ENCODE peak calls at places on chromosomes 6 and 20, in ten cellular contexts. One of them, this sample, is unnamed.

GRCh38 chr6:109322825-109323580 is 59.3 kb downstream of the CD164 start:
- DNase-seq in stimulated activated CD8-positive, alpha-beta memory T cell treated with anti-CD3 and anti-CD28 coated beads, Interleukin-2, amount 100 ng/mL, for 48 hours: no peak
- DNase-seq in left colon: no peak
- DNase-seq in AML-193: peak
- DNase-seq in lung: peak
- DNase-seq in NCI-H2227 treated with DMSO at 0.1 percent for 48 hours: no peak
- DNase-seq in omental fat pad: no peak
- DNase-seq in iris pigment epithelial cell: no peak
- DNase-seq in CD8-positive, alpha-beta T cell: no peak
- DNase-seq in fibroblast of pulmonary artery: peak
- DNase-seq in this sample: peak

GRCh38 chr20:52895662-52896061 is 76.5 kb upstream of the TSHZ2 start:
- DNase-seq in fibroblast of pulmonary artery: no peak
- DNase-seq in left colon: no peak
- DNase-seq in AML-193: no peak
- DNase-seq in NCI-H2227 treated with DMSO at 0.1 percent for 48 hours: no peak
- DNase-seq in iris pigment epithelial cell: no peak
- DNase-seq in CD8-positive, alpha-beta T cell: no peak
- DNase-seq in omental fat pad: no peak
- DNase-seq in stimulated activated CD8-positive, alpha-beta memory T cell treated with anti-CD3 and anti-CD28 coated beads, Interleukin-2, amount 100 ng/mL, for 48 hours: no peak
- DNase-seq in lung: no peak
- DNase-seq in this sample: no peak

GRCh38 chr20:380763-381580 is 412 bp downstream of the TRIB3 start:
- DNase-seq in lung: peak
- DNase-seq in CD8-positive, alpha-beta T cell: peak
- DNase-seq in left colon: peak
- DNase-seq in fibroblast of pulmonary artery: peak
- DNase-seq in stimulated activated CD8-positive, alpha-beta memory T cell treated with anti-CD3 and anti-CD28 coated beads, Interleukin-2, amount 100 ng/mL, for 48 hours: peak
- DNase-seq in AML-193: peak
- DNase-seq in omental fat pad: no peak
- DNase-seq in NCI-H2227 treated with DMSO at 0.1 percent for 48 hours: peak
- DNase-seq in iris pigment epithelial cell: peak
- DNase-seq in this sample: peak

GRCh38 chr20:15857131-15857784 is 716.0 kb downstream of the KIF16B start:
- DNase-seq in AML-193: no peak
- DNase-seq in NCI-H2227 treated with DMSO at 0.1 percent for 48 hours: no peak
- DNase-seq in lung: no peak
- DNase-seq in omental fat pad: no peak
- DNase-seq in left colon: no peak
- DNase-seq in fibroblast of pulmonary artery: no peak
- DNase-seq in CD8-positive, alpha-beta T cell: no peak
- DNase-seq in iris pigment epithelial cell: no peak
- DNase-seq in stimulated activated CD8-positive, alpha-beta memory T cell treated with anti-CD3 and anti-CD28 coated beads, Interleukin-2, amount 100 ng/mL, for 48 hours: no peak
- DNase-seq in this sample: peak

GRCh38 chr6:112413805-112414204 is 66.7 kb downstream of the RFPL4B start:
- DNase-seq in omental fat pad: no peak
- DNase-seq in NCI-H2227 treated with DMSO at 0.1 percent for 48 hours: no peak
- DNase-seq in iris pigment epithelial cell: peak
- DNase-seq in left colon: no peak
- DNase-seq in AML-193: no peak
- DNase-seq in fibroblast of pulmonary artery: no peak
- DNase-seq in CD8-positive, alpha-beta T cell: no peak
- DNase-seq in lung: no peak
- DNase-seq in stimulated activated CD8-positive, alpha-beta memory T cell treated with anti-CD3 and anti-CD28 coated beads, Interleukin-2, amount 100 ng/mL, for 48 hours: no peak
- DNase-seq in this sample: no peak

GRCh38 chr6:25637946-25638345 is 14.1 kb upstream of the SCGN start:
- DNase-seq in left colon: no peak
- DNase-seq in NCI-H2227 treated with DMSO at 0.1 percent for 48 hours: peak
- DNase-seq in iris pigment epithelial cell: no peak
- DNase-seq in stimulated activated CD8-positive, alpha-beta memory T cell treated with anti-CD3 and anti-CD28 coated beads, Interleukin-2, amount 100 ng/mL, for 48 hours: no peak
- DNase-seq in omental fat pad: no peak
- DNase-seq in CD8-positive, alpha-beta T cell: no peak
- DNase-seq in fibroblast of pulmonary artery: no peak
- DNase-seq in lung: no peak
- DNase-seq in AML-193: no peak
- DNase-seq in this sample: no peak

GRCh38 chr6:30556964-30557682 is at the start of gene PRR3:
- DNase-seq in fibroblast of pulmonary artery: peak
- DNase-seq in lung: peak
- DNase-seq in NCI-H2227 treated with DMSO at 0.1 percent for 48 hours: peak
- DNase-seq in iris pigment epithelial cell: peak
- DNase-seq in left colon: peak
- DNase-seq in stimulated activated CD8-positive, alpha-beta memory T cell treated with anti-CD3 and anti-CD28 coated beads, Interleukin-2, amount 100 ng/mL, for 48 hours: peak
- DNase-seq in AML-193: peak
- DNase-seq in CD8-positive, alpha-beta T cell: peak
- DNase-seq in omental fat pad: peak
- DNase-seq in this sample: peak

GRCh38 chr6:157159339-157159738 is 164.0 kb downstream of the TMEM242 start:
- DNase-seq in NCI-H2227 treated with DMSO at 0.1 percent for 48 hours: no peak
- DNase-seq in CD8-positive, alpha-beta T cell: no peak
- DNase-seq in AML-193: no peak
- DNase-seq in iris pigment epithelial cell: no peak
- DNase-seq in omental fat pad: no peak
- DNase-seq in left colon: no peak
- DNase-seq in fibroblast of pulmonary artery: no peak
- DNase-seq in stimulated activated CD8-positive, alpha-beta memory T cell treated with anti-CD3 and anti-CD28 coated beads, Interleukin-2, amount 100 ng/mL, for 48 hours: no peak
- DNase-seq in lung: no peak
- DNase-seq in this sample: no peak

GRCh38 chr6:37324131-37325033 is 29.4 kb upstream of the RNF8 start:
- DNase-seq in iris pigment epithelial cell: peak
- DNase-seq in omental fat pad: no peak
- DNase-seq in fibroblast of pulmonary artery: peak
- DNase-seq in AML-193: no peak
- DNase-seq in left colon: no peak
- DNase-seq in lung: no peak
- DNase-seq in CD8-positive, alpha-beta T cell: no peak
- DNase-seq in stimulated activated CD8-positive, alpha-beta memory T cell treated with anti-CD3 and anti-CD28 coated beads, Interleukin-2, amount 100 ng/mL, for 48 hours: no peak
- DNase-seq in NCI-H2227 treated with DMSO at 0.1 percent for 48 hours: no peak
- DNase-seq in this sample: no peak

GRCh38 chr20:63357921-63358905 is 2.9 kb downstream of the CHRNA4 start:
- DNase-seq in NCI-H2227 treated with DMSO at 0.1 percent for 48 hours: no peak
- DNase-seq in iris pigment epithelial cell: no peak
- DNase-seq in fibroblast of pulmonary artery: no peak
- DNase-seq in omental fat pad: no peak
- DNase-seq in AML-193: no peak
- DNase-seq in lung: no peak
- DNase-seq in stimulated activated CD8-positive, alpha-beta memory T cell treated with anti-CD3 and anti-CD28 coated beads, Interleukin-2, amount 100 ng/mL, for 48 hours: no peak
- DNase-seq in CD8-positive, alpha-beta T cell: no peak
- DNase-seq in left colon: no peak
- DNase-seq in this sample: no peak

GRCh38 chr6:163585932-163586437 is 171.5 kb downstream of the QKI start:
- DNase-seq in iris pigment epithelial cell: peak
- DNase-seq in omental fat pad: no peak
- DNase-seq in fibroblast of pulmonary artery: peak
- DNase-seq in AML-193: peak
- DNase-seq in CD8-positive, alpha-beta T cell: no peak
- DNase-seq in left colon: no peak
- DNase-seq in stimulated activated CD8-positive, alpha-beta memory T cell treated with anti-CD3 and anti-CD28 coated beads, Interleukin-2, amount 100 ng/mL, for 48 hours: no peak
- DNase-seq in NCI-H2227 treated with DMSO at 0.1 percent for 48 hours: no peak
- DNase-seq in lung: peak
- DNase-seq in this sample: no peak

GRCh38 chr6:46990031-46990644 is 52.0 kb downstream of the ADGRF1 start:
- DNase-seq in AML-193: no peak
- DNase-seq in lung: no peak
- DNase-seq in NCI-H2227 treated with DMSO at 0.1 percent for 48 hours: no peak
- DNase-seq in iris pigment epithelial cell: no peak
- DNase-seq in omental fat pad: no peak
- DNase-seq in fibroblast of pulmonary artery: peak
- DNase-seq in left colon: no peak
- DNase-seq in stimulated activated CD8-positive, alpha-beta memory T cell treated with anti-CD3 and anti-CD28 coated beads, Interleukin-2, amount 100 ng/mL, for 48 hours: no peak
- DNase-seq in CD8-positive, alpha-beta T cell: no peak
- DNase-seq in this sample: no peak

GRCh38 chr6:82364087-82365010 is 732 bp downstream of the TPBG start:
- DNase-seq in stimulated activated CD8-positive, alpha-beta memory T cell treated with anti-CD3 and anti-CD28 coated beads, Interleukin-2, amount 100 ng/mL, for 48 hours: no peak
- DNase-seq in iris pigment epithelial cell: peak
- DNase-seq in AML-193: no peak
- DNase-seq in fibroblast of pulmonary artery: peak
- DNase-seq in omental fat pad: no peak
- DNase-seq in left colon: peak
- DNase-seq in lung: peak
- DNase-seq in CD8-positive, alpha-beta T cell: no peak
- DNase-seq in NCI-H2227 treated with DMSO at 0.1 percent for 48 hours: no peak
- DNase-seq in this sample: no peak

GRCh38 chr20:37385659-37386504 is 39.9 kb downstream of the SRC start:
- DNase-seq in fibroblast of pulmonary artery: no peak
- DNase-seq in omental fat pad: no peak
- DNase-seq in stimulated activated CD8-positive, alpha-beta memory T cell treated with anti-CD3 and anti-CD28 coated beads, Interleukin-2, amount 100 ng/mL, for 48 hours: no peak
- DNase-seq in left colon: peak
- DNase-seq in lung: no peak
- DNase-seq in CD8-positive, alpha-beta T cell: no peak
- DNase-seq in iris pigment epithelial cell: no peak
- DNase-seq in NCI-H2227 treated with DMSO at 0.1 percent for 48 hours: no peak
- DNase-seq in AML-193: no peak
- DNase-seq in this sample: no peak

GRCh38 chr6:137494281-137494966 is at the start of gene OLIG3:
- DNase-seq in fibroblast of pulmonary artery: no peak
- DNase-seq in stimulated activated CD8-positive, alpha-beta memory T cell treated with anti-CD3 and anti-CD28 coated beads, Interleukin-2, amount 100 ng/mL, for 48 hours: no peak
- DNase-seq in iris pigment epithelial cell: no peak
- DNase-seq in omental fat pad: no peak
- DNase-seq in AML-193: no peak
- DNase-seq in NCI-H2227 treated with DMSO at 0.1 percent for 48 hours: no peak
- DNase-seq in left colon: no peak
- DNase-seq in lung: no peak
- DNase-seq in CD8-positive, alpha-beta T cell: no peak
- DNase-seq in this sample: no peak

GRCh38 chr6:155436981-155437749 is 18.5 kb downstream of the NOX3 start:
- DNase-seq in left colon: no peak
- DNase-seq in lung: no peak
- DNase-seq in fibroblast of pulmonary artery: peak
- DNase-seq in CD8-positive, alpha-beta T cell: no peak
- DNase-seq in omental fat pad: no peak
- DNase-seq in AML-193: no peak
- DNase-seq in iris pigment epithelial cell: peak
- DNase-seq in stimulated activated CD8-positive, alpha-beta memory T cell treated with anti-CD3 and anti-CD28 coated beads, Interleukin-2, amount 100 ng/mL, for 48 hours: no peak
- DNase-seq in NCI-H2227 treated with DMSO at 0.1 percent for 48 hours: no peak
- DNase-seq in this sample: no peak

GRCh38 chr6:90900034-90900433 is 313.2 kb upstream of the MAP3K7 start:
- DNase-seq in stimulated activated CD8-positive, alpha-beta memory T cell treated with anti-CD3 and anti-CD28 coated beads, Interleukin-2, amount 100 ng/mL, for 48 hours: no peak
- DNase-seq in left colon: no peak
- DNase-seq in CD8-positive, alpha-beta T cell: no peak
- DNase-seq in NCI-H2227 treated with DMSO at 0.1 percent for 48 hours: no peak
- DNase-seq in fibroblast of pulmonary artery: no peak
- DNase-seq in iris pigment epithelial cell: no peak
- DNase-seq in lung: no peak
- DNase-seq in omental fat pad: no peak
- DNase-seq in AML-193: no peak
- DNase-seq in this sample: no peak

GRCh38 chr6:160328447-160328846 is 19.7 kb upstream of the SLC22A3 start:
- DNase-seq in left colon: no peak
- DNase-seq in AML-193: no peak
- DNase-seq in lung: no peak
- DNase-seq in NCI-H2227 treated with DMSO at 0.1 percent for 48 hours: no peak
- DNase-seq in CD8-positive, alpha-beta T cell: no peak
- DNase-seq in omental fat pad: no peak
- DNase-seq in iris pigment epithelial cell: no peak
- DNase-seq in stimulated activated CD8-positive, alpha-beta memory T cell treated with anti-CD3 and anti-CD28 coated beads, Interleukin-2, amount 100 ng/mL, for 48 hours: no peak
- DNase-seq in fibroblast of pulmonary artery: no peak
- DNase-seq in this sample: no peak

GRCh38 chr6:137416376-137417109 is 77.7 kb downstream of the OLIG3 start:
- DNase-seq in lung: no peak
- DNase-seq in iris pigment epithelial cell: peak
- DNase-seq in omental fat pad: no peak
- DNase-seq in CD8-positive, alpha-beta T cell: no peak
- DNase-seq in NCI-H2227 treated with DMSO at 0.1 percent for 48 hours: no peak
- DNase-seq in AML-193: no peak
- DNase-seq in left colon: no peak
- DNase-seq in stimulated activated CD8-positive, alpha-beta memory T cell treated with anti-CD3 and anti-CD28 coated beads, Interleukin-2, amount 100 ng/mL, for 48 hours: no peak
- DNase-seq in fibroblast of pulmonary artery: peak
- DNase-seq in this sample: no peak

GRCh38 chr6:48933136-48933535 is 529.9 kb downstream of the MMUT start:
- DNase-seq in AML-193: no peak
- DNase-seq in left colon: no peak
- DNase-seq in stimulated activated CD8-positive, alpha-beta memory T cell treated with anti-CD3 and anti-CD28 coated beads, Interleukin-2, amount 100 ng/mL, for 48 hours: no peak
- DNase-seq in lung: no peak
- DNase-seq in NCI-H2227 treated with DMSO at 0.1 percent for 48 hours: no peak
- DNase-seq in iris pigment epithelial cell: no peak
- DNase-seq in CD8-positive, alpha-beta T cell: no peak
- DNase-seq in fibroblast of pulmonary artery: no peak
- DNase-seq in omental fat pad: no peak
- DNase-seq in this sample: no peak

GRCh38 chr6:111765681-111766523 is 107.3 kb downstream of the FYN start:
- DNase-seq in iris pigment epithelial cell: peak
- DNase-seq in fibroblast of pulmonary artery: peak
- DNase-seq in omental fat pad: no peak
- DNase-seq in stimulated activated CD8-positive, alpha-beta memory T cell treated with anti-CD3 and anti-CD28 coated beads, Interleukin-2, amount 100 ng/mL, for 48 hours: no peak
- DNase-seq in AML-193: no peak
- DNase-seq in lung: no peak
- DNase-seq in left colon: no peak
- DNase-seq in CD8-positive, alpha-beta T cell: no peak
- DNase-seq in NCI-H2227 treated with DMSO at 0.1 percent for 48 hours: no peak
- DNase-seq in this sample: no peak

GRCh38 chr20:62936996-62937352 is 973 bp upstream of the GID8 start:
- DNase-seq in AML-193: no peak
- DNase-seq in stimulated activated CD8-positive, alpha-beta memory T cell treated with anti-CD3 and anti-CD28 coated beads, Interleukin-2, amount 100 ng/mL, for 48 hours: no peak
- DNase-seq in left colon: no peak
- DNase-seq in omental fat pad: no peak
- DNase-seq in iris pigment epithelial cell: peak
- DNase-seq in CD8-positive, alpha-beta T cell: no peak
- DNase-seq in lung: no peak
- DNase-seq in fibroblast of pulmonary artery: peak
- DNase-seq in NCI-H2227 treated with DMSO at 0.1 percent for 48 hours: no peak
- DNase-seq in this sample: peak

GRCh38 chr6:73652637-73653570 is 888 bp downstream of the SLC17A5 start:
- DNase-seq in AML-193: peak
- DNase-seq in CD8-positive, alpha-beta T cell: peak
- DNase-seq in fibroblast of pulmonary artery: peak
- DNase-seq in NCI-H2227 treated with DMSO at 0.1 percent for 48 hours: peak
- DNase-seq in stimulated activated CD8-positive, alpha-beta memory T cell treated with anti-CD3 and anti-CD28 coated beads, Interleukin-2, amount 100 ng/mL, for 48 hours: peak
- DNase-seq in lung: peak
- DNase-seq in left colon: peak
- DNase-seq in iris pigment epithelial cell: no peak
- DNase-seq in omental fat pad: no peak
- DNase-seq in this sample: peak

This sample was measured in Karpas-422.